ENCODE peak calls at places on chromosomes 7 and 10, in six cellular contexts. One of them, this sample, is unnamed.

GRCh38 chr7:102165136-102165535 is 121.5 kb upstream of the SH2B2 start:
- DNase-seq in astrocyte of the spinal cord: no peak
- DNase-seq in lower lobe of right lung: no peak
- DNase-seq in HFFc6: no peak
- DNase-seq in Calu3: no peak
- DNase-seq in adrenal gland: no peak
- DNase-seq in this sample: no peak

GRCh38 chr7:99498546-99498944 is 1.5 kb downstream of the ZNF394 start:
- DNase-seq in astrocyte of the spinal cord: no peak
- DNase-seq in lower lobe of right lung: no peak
- DNase-seq in HFFc6: no peak
- DNase-seq in Calu3: no peak
- DNase-seq in adrenal gland: no peak
- DNase-seq in this sample: no peak

GRCh38 chr10:101007099-101007711 is 7.6 kb downstream of the LZTS2 start:
- DNase-seq in astrocyte of the spinal cord: no peak
- DNase-seq in lower lobe of right lung: no peak
- DNase-seq in HFFc6: no peak
- DNase-seq in Calu3: no peak
- DNase-seq in adrenal gland: no peak
- DNase-seq in this sample: no peak

GRCh38 chr10:72259491-72260214 is 14.1 kb upstream of the DDIT4 start:
- DNase-seq in astrocyte of the spinal cord: peak
- DNase-seq in lower lobe of right lung: no peak
- DNase-seq in HFFc6: peak
- DNase-seq in Calu3: no peak
- DNase-seq in adrenal gland: no peak
- DNase-seq in this sample: peak

GRCh38 chr7:50327443-50327842 is 22.9 kb downstream of the IKZF1 start:
- DNase-seq in astrocyte of the spinal cord: no peak
- DNase-seq in lower lobe of right lung: no peak
- DNase-seq in HFFc6: no peak
- DNase-seq in Calu3: no peak
- DNase-seq in adrenal gland: no peak
- DNase-seq in this sample: no peak

GRCh38 chr10:72058989-72059842 is 29.1 kb downstream of the SPOCK2 start:
- DNase-seq in astrocyte of the spinal cord: no peak
- DNase-seq in lower lobe of right lung: no peak
- DNase-seq in HFFc6: no peak
- DNase-seq in Calu3: no peak
- DNase-seq in adrenal gland: no peak
- DNase-seq in this sample: no peak

GRCh38 chr10:61271127-61271780 is 181.9 kb downstream of the TMEM26 start:
- DNase-seq in astrocyte of the spinal cord: peak
- DNase-seq in lower lobe of right lung: no peak
- DNase-seq in HFFc6: peak
- DNase-seq in Calu3: peak
- DNase-seq in adrenal gland: no peak
- DNase-seq in this sample: no peak

GRCh38 chr7:135121868-135122267 is 26.0 kb upstream of the TMEM140 start:
- DNase-seq in astrocyte of the spinal cord: no peak
- DNase-seq in lower lobe of right lung: no peak
- DNase-seq in HFFc6: no peak
- DNase-seq in Calu3: no peak
- DNase-seq in adrenal gland: no peak
- DNase-seq in this sample: peak

GRCh38 chr7:103106336-103107070 is 31.6 kb downstream of the ARMC10 start:
- DNase-seq in astrocyte of the spinal cord: no peak
- DNase-seq in lower lobe of right lung: no peak
- DNase-seq in HFFc6: no peak
- DNase-seq in Calu3: no peak
- DNase-seq in adrenal gland: peak
- DNase-seq in this sample: peak

GRCh38 chr7:95322874-95323273 is 1.5 kb downstream of the PON1 start:
- DNase-seq in astrocyte of the spinal cord: no peak
- DNase-seq in lower lobe of right lung: no peak
- DNase-seq in HFFc6: no peak
- DNase-seq in Calu3: no peak
- DNase-seq in adrenal gland: no peak
- DNase-seq in this sample: no peak

GRCh38 chr10:93512565-93512964 is 16.2 kb downstream of the CEP55 start:
- DNase-seq in astrocyte of the spinal cord: peak
- DNase-seq in lower lobe of right lung: no peak
- DNase-seq in HFFc6: peak
- DNase-seq in Calu3: no peak
- DNase-seq in adrenal gland: no peak
- DNase-seq in this sample: no peak

GRCh38 chr7:156534925-156535324 is 105.6 kb upstream of the RNF32 start:
- DNase-seq in astrocyte of the spinal cord: no peak
- DNase-seq in lower lobe of right lung: no peak
- DNase-seq in HFFc6: no peak
- DNase-seq in Calu3: no peak
- DNase-seq in adrenal gland: no peak
- DNase-seq in this sample: no peak

GRCh38 chr10:133044502-133044901 is 43.2 kb upstream of the ADGRA1 start:
- DNase-seq in astrocyte of the spinal cord: no peak
- DNase-seq in lower lobe of right lung: no peak
- DNase-seq in HFFc6: no peak
- DNase-seq in Calu3: no peak
- DNase-seq in adrenal gland: peak
- DNase-seq in this sample: no peak

GRCh38 chr7:133252858-133253521 is at the start of gene EXOC4:
- DNase-seq in astrocyte of the spinal cord: peak
- DNase-seq in lower lobe of right lung: peak
- DNase-seq in HFFc6: peak
- DNase-seq in Calu3: peak
- DNase-seq in adrenal gland: peak
- DNase-seq in this sample: peak

GRCh38 chr10:45034301-45034700 is 33.6 kb downstream of the ZNF22 start:
- DNase-seq in astrocyte of the spinal cord: no peak
- DNase-seq in lower lobe of right lung: no peak
- DNase-seq in HFFc6: no peak
- DNase-seq in Calu3: no peak
- DNase-seq in adrenal gland: no peak
- DNase-seq in this sample: no peak

GRCh38 chr10:4947635-4948596 is 15.3 kb upstream of the AKR1C1 start:
- DNase-seq in astrocyte of the spinal cord: peak
- DNase-seq in lower lobe of right lung: no peak
- DNase-seq in HFFc6: peak
- DNase-seq in Calu3: peak
- DNase-seq in adrenal gland: peak
- DNase-seq in this sample: no peak

GRCh38 chr7:82592416-82592815 is 148.8 kb upstream of the CACNA2D1 start:
- DNase-seq in astrocyte of the spinal cord: no peak
- DNase-seq in lower lobe of right lung: no peak
- DNase-seq in HFFc6: no peak
- DNase-seq in Calu3: no peak
- DNase-seq in adrenal gland: no peak
- DNase-seq in this sample: no peak

GRCh38 chr7:83020171-83020570 is 142.5 kb downstream of the PCLO start:
- DNase-seq in astrocyte of the spinal cord: no peak
- DNase-seq in lower lobe of right lung: no peak
- DNase-seq in HFFc6: no peak
- DNase-seq in Calu3: no peak
- DNase-seq in adrenal gland: no peak
- DNase-seq in this sample: no peak

GRCh38 chr7:41189866-41190265 is 513.0 kb downstream of the INHBA start:
- DNase-seq in astrocyte of the spinal cord: peak
- DNase-seq in lower lobe of right lung: no peak
- DNase-seq in HFFc6: peak
- DNase-seq in Calu3: peak
- DNase-seq in adrenal gland: no peak
- DNase-seq in this sample: no peak

GRCh38 chr10:48491422-48492139 is 113.3 kb downstream of the ARHGAP22 start:
- DNase-seq in astrocyte of the spinal cord: no peak
- DNase-seq in lower lobe of right lung: no peak
- DNase-seq in HFFc6: no peak
- DNase-seq in Calu3: no peak
- DNase-seq in adrenal gland: no peak
- DNase-seq in this sample: no peak

GRCh38 chr7:149287622-149288021 is 25.6 kb downstream of the ZNF783 start:
- DNase-seq in astrocyte of the spinal cord: no peak
- DNase-seq in lower lobe of right lung: no peak
- DNase-seq in HFFc6: no peak
- DNase-seq in Calu3: no peak
- DNase-seq in adrenal gland: no peak
- DNase-seq in this sample: no peak

GRCh38 chr7:137287651-137288258 is 55.8 kb downstream of the PTN start:
- DNase-seq in astrocyte of the spinal cord: no peak
- DNase-seq in lower lobe of right lung: no peak
- DNase-seq in HFFc6: no peak
- DNase-seq in Calu3: peak
- DNase-seq in adrenal gland: no peak
- DNase-seq in this sample: no peak

GRCh38 chr10:30865141-30865926 is 166.3 kb downstream of the ZNF438 start:
- DNase-seq in astrocyte of the spinal cord: no peak
- DNase-seq in lower lobe of right lung: no peak
- DNase-seq in HFFc6: no peak
- DNase-seq in Calu3: no peak
- DNase-seq in adrenal gland: no peak
- DNase-seq in this sample: no peak

GRCh38 chr10:44105643-44106042 is 279.3 kb downstream of the CXCL12 start:
- DNase-seq in astrocyte of the spinal cord: no peak
- DNase-seq in lower lobe of right lung: no peak
- DNase-seq in HFFc6: no peak
- DNase-seq in Calu3: no peak
- DNase-seq in adrenal gland: no peak
- DNase-seq in this sample: no peak

GRCh38 chr10:3452234-3452633 is 279.7 kb upstream of the PITRM1 start:
- DNase-seq in astrocyte of the spinal cord: peak
- DNase-seq in lower lobe of right lung: no peak
- DNase-seq in HFFc6: peak
- DNase-seq in Calu3: no peak
- DNase-seq in adrenal gland: no peak
- DNase-seq in this sample: no peak
- TF ChIP-seq CTCF in astrocyte of the spinal cord: peak
- TF ChIP-seq CTCF in lower lobe of right lung: peak
- TF ChIP-seq CTCF in HFFc6: peak
- TF ChIP-seq CTCF in Calu3: no peak
- TF ChIP-seq CTCF in adrenal gland: peak
- TF ChIP-seq CTCF in this sample: no peak

GRCh38 chr7:105580022-105580740 is 1.1 kb downstream of the EFCAB10 start:
- DNase-seq in astrocyte of the spinal cord: no peak
- DNase-seq in lower lobe of right lung: no peak
- DNase-seq in HFFc6: no peak
- DNase-seq in Calu3: no peak
- DNase-seq in adrenal gland: no peak
- DNase-seq in this sample: no peak
- TF ChIP-seq CTCF in astrocyte of the spinal cord: peak
- TF ChIP-seq CTCF in lower lobe of right lung: no peak
- TF ChIP-seq CTCF in HFFc6: no peak
- TF ChIP-seq CTCF in Calu3: no peak
- TF ChIP-seq CTCF in adrenal gland: no peak
- TF ChIP-seq CTCF in this sample: no peak

GRCh38 chr7:73865738-73866445 is 4.9 kb downstream of the TMEM270 start:
- DNase-seq in astrocyte of the spinal cord: peak
- DNase-seq in lower lobe of right lung: no peak
- DNase-seq in HFFc6: peak
- DNase-seq in Calu3: peak
- DNase-seq in adrenal gland: peak
- DNase-seq in this sample: peak
- TF ChIP-seq CTCF in astrocyte of the spinal cord: peak
- TF ChIP-seq CTCF in lower lobe of right lung: peak
- TF ChIP-seq CTCF in HFFc6: peak
- TF ChIP-seq CTCF in Calu3: no peak
- TF ChIP-seq CTCF in adrenal gland: peak
- TF ChIP-seq CTCF in this sample: peak

GRCh38 chr10:88895252-88895651 is 15.2 kb downstream of the STAMBPL1 start:
- DNase-seq in astrocyte of the spinal cord: no peak
- DNase-seq in lower lobe of right lung: no peak
- DNase-seq in HFFc6: no peak
- DNase-seq in Calu3: no peak
- DNase-seq in adrenal gland: no peak
- DNase-seq in this sample: no peak
- TF ChIP-seq CTCF in astrocyte of the spinal cord: no peak
- TF ChIP-seq CTCF in lower lobe of right lung: no peak
- TF ChIP-seq CTCF in HFFc6: no peak
- TF ChIP-seq CTCF in Calu3: no peak
- TF ChIP-seq CTCF in adrenal gland: no peak
- TF ChIP-seq CTCF in this sample: no peak

DNA sequence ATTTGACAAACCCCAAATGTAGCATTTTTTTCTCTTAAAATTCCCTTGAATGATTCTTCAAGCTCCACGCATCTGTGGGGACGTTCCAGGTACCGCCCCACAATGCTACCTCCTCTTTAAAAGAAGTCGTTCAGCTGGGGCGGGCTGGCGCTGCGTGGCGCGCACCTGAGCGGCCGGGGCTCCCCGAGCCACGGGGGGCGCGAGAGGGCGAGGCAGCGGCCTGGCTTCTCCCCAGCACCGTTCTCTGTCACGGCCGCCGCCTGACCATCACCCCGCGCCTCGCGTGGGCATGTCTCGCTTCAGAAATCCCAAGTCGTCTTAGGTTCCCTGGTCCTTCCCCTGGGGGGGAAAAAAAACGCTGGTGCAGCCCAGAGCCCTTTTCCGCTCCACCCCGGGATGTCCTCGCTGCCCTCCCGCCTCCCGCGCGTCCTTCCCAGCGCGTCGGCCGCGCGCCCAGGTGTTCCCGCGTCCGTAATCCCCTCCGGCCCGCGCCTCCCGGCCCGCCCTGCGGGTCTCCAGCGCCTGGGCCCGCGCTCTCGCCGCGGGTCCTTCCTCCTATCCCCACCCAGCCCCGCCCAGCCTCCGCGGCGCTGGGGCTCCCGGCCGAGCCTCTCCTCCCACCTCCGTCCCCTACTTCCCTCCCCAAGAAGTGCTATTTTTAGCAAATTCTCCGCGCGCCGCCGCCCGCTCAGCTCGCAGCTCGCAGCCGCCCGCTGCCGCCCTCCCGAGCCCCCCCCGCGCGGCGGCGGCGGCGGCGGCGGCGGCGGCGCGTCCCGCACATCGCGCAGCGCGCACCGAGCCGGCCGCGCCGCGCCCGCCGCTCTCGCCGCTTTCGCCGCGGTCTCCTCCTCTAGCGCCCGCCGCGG is 58.8 kb upstream of the PRPS1L1 start:
- DNase-seq in astrocyte of the spinal cord: no peak
- DNase-seq in lower lobe of right lung: peak
- DNase-seq in HFFc6: no peak
- DNase-seq in Calu3: peak
- DNase-seq in adrenal gland: no peak
- DNase-seq in this sample: peak
- TF ChIP-seq CTCF in astrocyte of the spinal cord: no peak
- TF ChIP-seq CTCF in lower lobe of right lung: peak
- TF ChIP-seq CTCF in HFFc6: no peak
- TF ChIP-seq CTCF in Calu3: peak
- TF ChIP-seq CTCF in adrenal gland: peak
- TF ChIP-seq CTCF in this sample: no peak

GRCh38 chr7:1912472-1913289 is 242.6 kb downstream of the ELFN1 start:
- DNase-seq in astrocyte of the spinal cord: peak
- DNase-seq in lower lobe of right lung: no peak
- DNase-seq in HFFc6: peak
- DNase-seq in Calu3: no peak
- DNase-seq in adrenal gland: peak
- DNase-seq in this sample: peak
- TF ChIP-seq CTCF in astrocyte of the spinal cord: peak
- TF ChIP-seq CTCF in lower lobe of right lung: no peak
- TF ChIP-seq CTCF in HFFc6: peak
- TF ChIP-seq CTCF in Calu3: no peak
- TF ChIP-seq CTCF in adrenal gland: no peak
- TF ChIP-seq CTCF in this sample: no peak